ENCODE peak calls at places on chromosomes 7 and 10, in seven cellular contexts. D is NB4; R is adrenal gland; J is chondrocyte; Q is stimulated activated CD4-positive, alpha-beta T cell treated with anti-CD3 and anti-CD28 coated beads, TNF-alpha, amount 100 ng/mL, for 48 hours; M is omental fat pad; W is effector memory CD4-positive, alpha-beta T cell. O is an unnamed sample.

GRCh38 chr10:115795964-115796363 is 477.0 kb downstream of the GFRA1 start:
- DNase-seq in D (no peak), R (no peak), J (no peak), Q (no peak), M (no peak), W (no peak), O (no peak)

GRCh38 chr7:158657189-158657746 is 47.3 kb downstream of the NCAPG2 start:
- DNase-seq in D (no peak), R (no peak), J (no peak), Q (no peak), M (no peak), W (no peak), O (no peak)

GRCh38 chr7:6306471-6306870 is 34.0 kb upstream of the CYTH3 start:
- DNase-seq in D (no peak), R (no peak), J (no peak), Q (no peak), M (no peak), W (no peak), O (peak)

GRCh38 chr10:58662314-58662713 is 149.6 kb downstream of the BICC1 start:
- DNase-seq in D (peak), R (no peak), J (no peak), Q (no peak), M (no peak), W (no peak), O (no peak)

GRCh38 chr7:107090452-107090851 is 45.9 kb downstream of the PRKAR2B start:
- DNase-seq in D (no peak), R (no peak), J (no peak), Q (no peak), M (no peak), W (no peak), O (peak)

GRCh38 chr7:38525857-38526256 is 105.3 kb downstream of the AMPH start:
- DNase-seq in D (no peak), R (no peak), J (no peak), Q (no peak), M (no peak), W (no peak), O (no peak)

GRCh38 chr7:156079156-156079555 is 266.9 kb upstream of the SHH start:
- DNase-seq in D (no peak), R (no peak), J (peak), Q (no peak), M (no peak), W (no peak), O (no peak)

GRCh38 chr7:142328006-142328405 is 70.1 kb upstream of the PRSS58 start:
- DNase-seq in D (no peak), R (no peak), J (no peak), Q (no peak), M (no peak), W (no peak), O (no peak)

GRCh38 chr10:69869291-69869841 is 67.7 kb downstream of the COL13A1 start:
- DNase-seq in D (no peak), R (no peak), J (no peak), Q (no peak), M (no peak), W (no peak), O (peak)

GRCh38 chr7:10483671-10484070 is 490.0 kb upstream of the PHF14 start:
- DNase-seq in D (peak), R (no peak), J (no peak), Q (no peak), M (no peak), W (no peak), O (no peak)

GRCh38 chr7:158125721-158126120 is 461.9 kb downstream of the PTPRN2 start:
- DNase-seq in D (no peak), R (no peak), J (no peak), Q (no peak), M (no peak), W (no peak), O (no peak)

GRCh38 chr10:69874464-69874863 is 72.8 kb downstream of the COL13A1 start:
- DNase-seq in D (no peak), R (no peak), J (no peak), Q (no peak), M (no peak), W (no peak), O (peak)

GRCh38 chr7:32039000-32039756 is 31.0 kb downstream of the PDE1C start:
- DNase-seq in D (peak), R (no peak), J (no peak), Q (no peak), M (no peak), W (no peak), O (peak)

GRCh38 chr10:106537866-106538265 is 626.6 kb downstream of the SORCS1 start:
- DNase-seq in D (no peak), R (no peak), J (no peak), Q (no peak), M (no peak), W (no peak), O (no peak)

GRCh38 chr7:34041716-34042115 is 136.4 kb downstream of the BMPER start:
- DNase-seq in D (no peak), R (no peak), J (no peak), Q (no peak), M (no peak), W (no peak), O (no peak)

GRCh38 chr10:51860257-51860656 is 160.9 kb upstream of the CSTF2T start:
- DNase-seq in D (peak), R (peak), J (no peak), Q (no peak), M (no peak), W (no peak), O (no peak)

GRCh38 chr10:71025535-71025934 is 137.2 kb upstream of the PCBD1 start:
- DNase-seq in D (no peak), R (no peak), J (no peak), Q (no peak), M (no peak), W (no peak), O (no peak)

GRCh38 chr10:122618461-122619165 is 58.1 kb downstream of the DMBT1 start:
- DNase-seq in D (no peak), R (no peak), J (no peak), Q (no peak), M (no peak), W (no peak), O (no peak)

GRCh38 chr7:41312235-41312634 is 390.7 kb downstream of the INHBA start:
- DNase-seq in D (no peak), R (no peak), J (no peak), Q (no peak), M (no peak), W (no peak), O (no peak)

GRCh38 chr7:9937944-9938631 is 1035.6 kb upstream of the PHF14 start:
- DNase-seq in D (no peak), R (no peak), J (no peak), Q (no peak), M (no peak), W (no peak), O (no peak)

GRCh38 chr7:2195403-2196246 is 37.1 kb downstream of the MAD1L1 start:
- DNase-seq in D (no peak), R (no peak), J (no peak), Q (no peak), M (no peak), W (no peak), O (no peak)

GRCh38 chr10:110036640-110037039 is 28.9 kb downstream of the ADD3 start:
- DNase-seq in D (no peak), R (no peak), J (no peak), Q (no peak), M (no peak), W (no peak), O (no peak)

GRCh38 chr10:82544377-82544776 is 669.4 kb downstream of the NRG3 start:
- DNase-seq in D (no peak), R (no peak), J (no peak), Q (no peak), M (no peak), W (no peak), O (no peak)

GRCh38 chr7:29019896-29020295 is 61.8 kb upstream of the TRIL start:
- DNase-seq in D (no peak), R (no peak), J (no peak), Q (no peak), M (no peak), W (no peak), O (no peak)

GRCh38 chr10:21754410-21755011 is 220.5 kb downstream of the MLLT10 start:
- DNase-seq in D (peak), R (no peak), J (no peak), Q (no peak), M (no peak), W (no peak), O (no peak)

GRCh38 chr7:73519867-73520672 is 2.0 kb downstream of the BAZ1B start:
- DNase-seq in D (peak), R (no peak), J (peak), Q (no peak), M (no peak), W (peak), O (peak)

GRCh38 chr7:20351901-20352300 is 21.2 kb downstream of the ITGB8 start:
- DNase-seq in D (no peak), R (no peak), J (no peak), Q (no peak), M (no peak), W (no peak), O (peak)

GRCh38 chr10:29343607-29344038 is 54.8 kb downstream of the LYZL1 start:
- DNase-seq in D (no peak), R (no peak), J (no peak), Q (no peak), M (no peak), W (no peak), O (peak)

GRCh38 chr10:93437946-93438795 is 44.0 kb downstream of the MYOF start:
- DNase-seq in D (no peak), R (no peak), J (no peak), Q (no peak), M (peak), W (no peak), O (peak)

GRCh38 chr10:37314350-37314749 is 189.0 kb downstream of the ANKRD30A start:
- DNase-seq in D (no peak), R (no peak), J (no peak), Q (no peak), M (no peak), W (no peak), O (no peak)

GRCh38 chr10:98444314-98445006 is 2.3 kb downstream of the HPS1 start:
- DNase-seq in D (no peak), R (no peak), J (no peak), Q (no peak), M (no peak), W (no peak), O (no peak)

GRCh38 chr10:102814873-102815661 is 22.1 kb downstream of the CYP17A1 start:
- DNase-seq in D (no peak), R (peak), J (no peak), Q (no peak), M (peak), W (no peak), O (peak)

GRCh38 chr7:123797673-123798526 is 47.1 kb upstream of the HYAL4 start:
- DNase-seq in D (peak), R (no peak), J (no peak), Q (no peak), M (no peak), W (no peak), O (peak)

GRCh38 chr7:50562126-50562525 is 3.1 kb downstream of the DDC start:
- DNase-seq in D (no peak), R (no peak), J (no peak), Q (no peak), M (no peak), W (no peak), O (no peak)

GRCh38 chr7:1642291-1642728 is 27.8 kb upstream of the ELFN1 start:
- DNase-seq in D (no peak), R (no peak), J (peak), Q (no peak), M (no peak), W (no peak), O (no peak)

GRCh38 chr7:100946766-100947365 is 2.5 kb upstream of the MUC3A start:
- DNase-seq in D (peak), R (no peak), J (no peak), Q (no peak), M (no peak), W (no peak), O (no peak)

GRCh38 chr7:6443372-6443941 is 4.3 kb downstream of the DAGLB start:
- DNase-seq in D (no peak), R (peak), J (no peak), Q (no peak), M (no peak), W (no peak), O (peak)